ENCODE peak calls at places on chromosomes 2 and 18, in four cellular contexts. D is IMR-90, N is K562, X is endothelial cell of umbilical vein. J is an unnamed sample.
A peak's percentile ranks its signal among the peaks of the same experiment; 100 is the strongest.

GRCh38 chr2:9336534-9337354 is 86.6 kb downstream of the ITGB1BP1 start:
- DNase-seq in D (peak; percentile 97), N (peak; percentile 82), X (peak; percentile 82), J (no peak)

GRCh38 chr18:22865354-22866116 is 67.6 kb upstream of the RBBP8 start:
- DNase-seq in D (no peak), N (no peak), X (no peak), J (no peak)

GRCh38 chr2:61707984-61708852 is 145.6 kb downstream of the FAM161A start:
- DNase-seq in D (peak; percentile 83), N (no peak), X (no peak), J (no peak)

GRCh38 chr2:146874260-146874658 is 970.6 kb upstream of the ACVR2A start:
- DNase-seq in D (no peak), N (no peak), X (peak; percentile 98), J (peak; percentile 77)

GRCh38 chr2:60533114-60534033 is 20.1 kb downstream of the BCL11A start:
- DNase-seq in D (peak; percentile 89), N (no peak), X (no peak), J (no peak)

GRCh38 chr2:27735263-27735904 is 36.1 kb upstream of the MRPL33 start:
- DNase-seq in D (peak; percentile 54), N (peak; percentile 65), X (peak; percentile 46), J (no peak)

GRCh38 chr18:22544626-22545025 is 126.9 kb upstream of the CTAGE1 start:
- DNase-seq in D (no peak), N (no peak), X (no peak), J (no peak)

GRCh38 chr2:36456227-36456788 is 100.7 kb downstream of the CRIM1 start:
- DNase-seq in D (peak; percentile 81), N (no peak), X (peak; percentile 87), J (no peak)

GRCh38 chr2:20599861-20600461 is 50.9 kb downstream of the HS1BP3 start:
- DNase-seq in D (no peak), N (no peak), X (peak; percentile 45), J (no peak)

GRCh38 chr2:1082456-1083205 is 132.0 kb downstream of the SNTG2 start:
- DNase-seq in D (no peak), N (no peak), X (no peak), J (no peak)

GRCh38 chr2:157895531-157895930 is 19.4 kb upstream of the ACVR1 start:
- DNase-seq in D (peak; percentile 74), N (no peak), X (no peak), J (no peak)

GRCh38 chr18:48090021-48090420 is 159.6 kb upstream of the SMAD2 start:
- DNase-seq in D (no peak), N (no peak), X (no peak), J (no peak)

GRCh38 chr2:151943461-151943860 is 115.2 kb upstream of the ARL5A start:
- DNase-seq in D (no peak), N (no peak), X (no peak), J (peak; percentile 63)

GRCh38 chr2:159758686-159759085 is 39.3 kb downstream of the CD302 start:
- DNase-seq in D (no peak), N (no peak), X (no peak), J (no peak)

GRCh38 chr2:144583741-144584453 is 64.0 kb upstream of the ZEB2 start:
- DNase-seq in D (peak; percentile 90), N (no peak), X (peak; percentile 43), J (peak; percentile 1)

GRCh38 chr2:129728251-129728972 is 251.1 kb upstream of the RAB6C start:
- DNase-seq in D (no peak), N (no peak), X (no peak), J (no peak)

GRCh38 chr2:193867454-193867853 is 1672.7 kb upstream of the TMEFF2 start:
- DNase-seq in D (no peak), N (no peak), X (no peak), J (no peak)

GRCh38 chr2:231379266-231380215 is 16.0 kb upstream of the B3GNT7 start:
- DNase-seq in D (no peak), N (no peak), X (no peak), J (no peak)

GRCh38 chr2:33588246-33588645 is 10.9 kb downstream of the FAM98A start:
- DNase-seq in D (peak; percentile 21), N (no peak), X (no peak), J (no peak)

GRCh38 chr2:26396734-26397298 is 4.9 kb upstream of the DRC1 start:
- DNase-seq in D (no peak), N (peak; percentile 55), X (no peak), J (no peak)

GRCh38 chr2:109128048-109128465 is 948 bp upstream of the SH3RF3 start:
- DNase-seq in D (peak; percentile 91), N (peak; percentile 76), X (peak; percentile 89), J (no peak)

GRCh38 chr2:65390134-65390533 is 42.3 kb downstream of the SPRED2 start:
- DNase-seq in D (no peak), N (no peak), X (no peak), J (no peak)

GRCh38 chr2:77513191-77513590 is 9.0 kb downstream of the LRRTM4 start:
- DNase-seq in D (no peak), N (no peak), X (no peak), J (no peak)
- H3K9me1 ChIP-seq in D (no peaks in the 10 kb centered on the region), N (no peaks in the 10 kb centered on the region), X (no peaks in the 10 kb centered on the region), J (no peaks in the 10 kb centered on the region)

DNA sequence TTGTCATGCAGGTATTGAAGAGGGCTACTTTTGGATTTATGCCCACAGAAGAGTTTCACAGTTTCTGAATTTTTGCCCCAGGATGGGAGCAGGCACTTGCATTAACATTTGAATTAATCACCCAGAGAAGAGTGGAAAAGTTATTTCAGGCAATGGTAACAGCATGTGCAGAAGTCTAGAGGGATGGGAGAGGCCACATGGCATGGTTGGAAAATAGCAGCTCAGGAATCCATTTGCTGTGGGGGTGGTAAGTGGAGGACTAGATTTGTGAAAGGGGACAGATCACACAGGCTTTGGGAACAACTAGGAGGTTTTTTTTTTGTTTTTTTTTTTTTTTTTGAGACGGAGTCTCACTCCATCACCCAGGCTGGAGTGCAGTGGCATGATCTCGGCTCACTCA is 65.2 kb downstream of the NEDD4L start:
- DNase-seq in D (no peak), N (no peak), X (no peak), J (no peak)
- H3K9me1 ChIP-seq in D (peaks cover 7% of the 10 kb centered on the region), N (no peaks in the 10 kb centered on the region), X (no peaks in the 10 kb centered on the region), J (no peaks in the 10 kb centered on the region)

GRCh38 chr2:31735716-31736115 is 155.0 kb upstream of the SRD5A2 start:
- DNase-seq in D (no peak), N (no peak), X (no peak), J (no peak)
- H3K9me1 ChIP-seq in D (no peaks in the 10 kb centered on the region), N (no peaks in the 10 kb centered on the region), X (no peaks in the 10 kb centered on the region), J (no peaks in the 10 kb centered on the region)

GRCh38 chr2:111166115-111166514 is 45.4 kb downstream of the BCL2L11 start:
- DNase-seq in D (no peak), N (no peak), X (no peak), J (no peak)
- H3K9me1 ChIP-seq in D (peaks cover 7% of the 10 kb centered on the region), N (no peaks in the 10 kb centered on the region), X (no peaks in the 10 kb centered on the region), J (no peaks in the 10 kb centered on the region)

GRCh38 chr2:96325038-96325883 is at the start of gene ITPRIPL1:
- DNase-seq in D (no peak), N (peak; percentile 47), X (peak; percentile 29), J (no peak)
- H3K9me1 ChIP-seq in D (peaks cover 10% of the 10 kb centered on the region), N (no peaks in the 10 kb centered on the region), X (no peaks in the 10 kb centered on the region), J (no peaks in the 10 kb centered on the region)